ENCODE peak calls at places on chromosomes 1 and 21, in eight cellular contexts. B is H1; Z is central memory CD4-positive, alpha-beta T cell; H is CD8-positive, alpha-beta memory T cell; X is coronary artery; I is NCI-H1105 treated with DMSO at 0.1 percent for 48 hours; W is tibial artery; A is dorsolateral prefrontal cortex. J is an unnamed sample.

GRCh38 chr1:100868364-100868995 is 26.2 kb downstream of the EXTL2 start:
- DNase-seq in B (no peak), Z (peak), H (no peak), X (no peak), I (peak), W (no peak), A (no peak), J (no peak)

GRCh38 chr1:204828352-204828850 is 42.3 kb upstream of the NFASC start:
- DNase-seq in B (peak), Z (no peak), H (no peak), X (peak), I (peak), W (peak), A (peak), J (peak)

GRCh38 chr1:177915641-177916040 is 54.2 kb downstream of the SEC16B start:
- DNase-seq in B (no peak), Z (no peak), H (no peak), X (no peak), I (no peak), W (no peak), A (no peak), J (no peak)

GRCh38 chr1:225763815-225764548 is 13.6 kb upstream of the SRP9 start:
- DNase-seq in B (no peak), Z (no peak), H (no peak), X (no peak), I (no peak), W (no peak), A (peak), J (no peak)

GRCh38 chr1:239909894-239910293 is 181.8 kb upstream of the FMN2 start:
- DNase-seq in B (no peak), Z (no peak), H (no peak), X (no peak), I (no peak), W (no peak), A (no peak), J (no peak)

GRCh38 chr1:222975472-222976122 is 160.8 kb downstream of the DISP1 start:
- DNase-seq in B (no peak), Z (no peak), H (no peak), X (no peak), I (no peak), W (no peak), A (no peak), J (no peak)

GRCh38 chr21:23162213-23162946 is 2164.2 kb downstream of the NCAM2 start:
- DNase-seq in B (no peak), Z (no peak), H (no peak), X (no peak), I (no peak), W (no peak), A (no peak), J (peak)

GRCh38 chr21:23812485-23812884 is 1794.8 kb downstream of the MRPL39 start:
- DNase-seq in B (no peak), Z (no peak), H (no peak), X (no peak), I (no peak), W (no peak), A (no peak), J (no peak)

GRCh38 chr1:56797079-56797685 is 22.0 kb downstream of the FYB2 start:
- DNase-seq in B (no peak), Z (no peak), H (no peak), X (no peak), I (peak), W (no peak), A (no peak), J (peak)

GRCh38 chr1:209556159-209556690 is 27.3 kb upstream of the CAMK1G start:
- DNase-seq in B (no peak), Z (no peak), H (no peak), X (no peak), I (no peak), W (no peak), A (no peak), J (no peak)

J was measured in NCI-H748 treated with DMSO at 0.1 percent for 48 hours.